ENCODE peak calls at places on chromosomes 13 and 19, in nine cellular contexts. D, W, V, O, Y, S, M, J and K are unnamed samples. For H3K4me1, the result is how much of the 10 kb centered on the place peaks cover.

GRCh38 chr19:40671404-40671803 is 19.0 kb downstream of the NUMBL start:
- DNase-seq in M (no peak), Y (no peak), S (no peak), W (no peak), O (no peak), V (peak), D (no peak), J (peak), K (no peak)

GRCh38 chr13:41613984-41614581 is 156.7 kb downstream of the RGCC start:
- DNase-seq in V (no peak), M (peak), W (peak), D (no peak), O (no peak), S (no peak), Y (peak), J (peak), K (no peak)

GRCh38 chr19:42233106-42233505 is 9.3 kb downstream of the GSK3A start:
- DNase-seq in Y (no peak), W (no peak), V (no peak), D (no peak), S (no peak), O (no peak), J (no peak), M (no peak), K (no peak)

GRCh38 chr13:25371608-25372274 is at the start of gene ATP8A2:
- DNase-seq in O (no peak), W (no peak), J (no peak), D (no peak), S (no peak), Y (no peak), V (no peak), M (no peak), K (no peak)

GRCh38 chr19:48654299-48655059 is 8.5 kb upstream of the CA11 start:
- DNase-seq in V (no peak), S (no peak), M (no peak), J (no peak), O (no peak), W (no peak), Y (no peak), D (no peak), K (no peak)

GRCh38 chr19:48975947-48976847 is 11.1 kb downstream of the FTL start:
- DNase-seq in O (no peak), M (no peak), S (no peak), V (no peak), W (no peak), J (no peak), D (no peak), Y (no peak), K (no peak)

GRCh38 chr13:72651196-72651595 is 76.2 kb downstream of the MZT1 start:
- DNase-seq in S (no peak), Y (no peak), W (no peak), D (no peak), M (no peak), J (no peak), V (no peak), O (no peak), K (no peak)

GRCh38 chr19:14094854-14095253 is 4.3 kb upstream of the SAMD1 start:
- DNase-seq in W (no peak), M (no peak), D (no peak), V (no peak), Y (no peak), O (no peak), J (no peak), S (no peak), K (no peak)

GRCh38 chr13:24148414-24149305 is 11.9 kb upstream of the SPATA13 start:
- DNase-seq in Y (no peak), D (peak), V (peak), J (no peak), S (peak), W (peak), M (no peak), O (peak), K (no peak)

GRCh38 chr13:20247963-20248362 is 15.8 kb upstream of the GJB6 start:
- DNase-seq in M (no peak), J (no peak), Y (no peak), D (no peak), S (no peak), W (no peak), O (no peak), V (no peak), K (no peak)

GRCh38 chr19:12137541-12137940 is 2.6 kb downstream of the ZNF20 start:
- DNase-seq in W (no peak), Y (no peak), S (no peak), J (no peak), D (no peak), O (no peak), M (no peak), V (no peak), K (no peak)

GRCh38 chr13:50846861-50847475 is 3.5 kb upstream of the DLEU7 start:
- DNase-seq in M (no peak), W (no peak), O (no peak), J (no peak), S (no peak), Y (no peak), D (no peak), V (no peak), K (no peak)

GRCh38 chr13:97911311-97912138 is 42.0 kb upstream of the IPO5 start:
- DNase-seq in S (peak), J (no peak), Y (no peak), O (no peak), M (no peak), D (no peak), W (peak), V (no peak), K (no peak)

GRCh38 chr19:19341026-19341425 is 20.4 kb downstream of the MAU2 start:
- DNase-seq in S (no peak), D (no peak), V (no peak), Y (no peak), J (no peak), W (no peak), O (no peak), M (no peak), K (no peak)

GRCh38 chr13:113083402-113084061 is 22.1 kb upstream of the F7 start:
- DNase-seq in S (peak), Y (no peak), W (peak), O (no peak), D (no peak), V (peak), J (peak), M (no peak), K (no peak)

GRCh38 chr13:42041684-42042035 is 6.8 kb upstream of the DGKH start:
- DNase-seq in S (peak), M (peak), Y (peak), J (peak), V (peak), O (peak), D (peak), W (peak), K (peak)

GRCh38 chr19:48271531-48272151 is 1.8 kb downstream of the ZNF114 start:
- DNase-seq in D (no peak), M (no peak), W (peak), S (peak), O (peak), V (no peak), J (peak), Y (peak), K (no peak)

GRCh38 chr13:38965281-38965680 is 25.4 kb downstream of the STOML3 start:
- DNase-seq in J (no peak), O (no peak), V (no peak), W (no peak), Y (no peak), S (no peak), M (no peak), D (no peak), K (no peak)

GRCh38 chr19:35643255-35644205 is 2.0 kb downstream of the ETV2 start:
- DNase-seq in Y (peak), O (peak), W (peak), S (peak), J (peak), D (peak), V (peak), M (peak), K (peak)

GRCh38 chr19:35645680-35646511 is 2.2 kb upstream of the COX6B1 start:
- DNase-seq in M (no peak), S (no peak), V (no peak), J (no peak), Y (no peak), O (no peak), W (no peak), D (no peak), K (no peak)

GRCh38 chr19:35644987-35645679 is 3.0 kb upstream of the COX6B1 start:
- DNase-seq in S (peak), V (peak), J (peak), Y (peak), W (peak), D (peak), O (peak), M (peak), K (peak)

GRCh38 chr19:35642798-35643254 is 1.3 kb downstream of the ETV2 start:
- DNase-seq in O (peak), Y (peak), M (no peak), V (no peak), J (no peak), W (no peak), S (no peak), D (no peak), K (peak)

GRCh38 chr19:35644206-35644986 is 2.9 kb downstream of the ETV2 start:
- DNase-seq in M (peak), V (peak), W (peak), Y (peak), S (peak), J (peak), O (peak), D (peak), K (peak)
- TF ChIP-seq POLR2A in M (no peak), V (no peak), W (no peak), Y (no peak), S (peak), J (no peak), O (peak), D (no peak), K (peak)

GRCh38 chr19:660793-661426 is 2.1 kb downstream of the RNF126 start:
- DNase-seq in W (no peak), Y (no peak), S (no peak), J (peak), M (peak), V (no peak), O (peak), D (peak), K (peak)
- H3K4me1 ChIP-seq in W (under half), Y (under half), S (under half), J (under half), M (half or more), V (under half), O (half or more), D (half or more), K (half or more)

GRCh38 chr19:45216677-45217076 is 28.5 kb downstream of the EXOC3L2 start:
- DNase-seq in W (no peak), S (no peak), V (no peak), J (no peak), Y (no peak), M (no peak), O (no peak), D (no peak), K (no peak)

GRCh38 chr19:45218887-45219780 is 26.1 kb downstream of the EXOC3L2 start:
- DNase-seq in W (no peak), D (no peak), O (no peak), S (no peak), M (no peak), Y (no peak), V (no peak), J (no peak), K (no peak)

GRCh38 chr19:45217193-45217956 is 27.8 kb downstream of the EXOC3L2 start:
- DNase-seq in Y (no peak), V (no peak), M (no peak), S (no peak), J (no peak), W (no peak), D (no peak), O (no peak), K (no peak)

GRCh38 chr19:45218426-45218825 is 26.8 kb downstream of the EXOC3L2 start:
- DNase-seq in Y (no peak), V (no peak), W (no peak), J (no peak), S (no peak), D (no peak), O (no peak), M (no peak), K (no peak)

DNA sequence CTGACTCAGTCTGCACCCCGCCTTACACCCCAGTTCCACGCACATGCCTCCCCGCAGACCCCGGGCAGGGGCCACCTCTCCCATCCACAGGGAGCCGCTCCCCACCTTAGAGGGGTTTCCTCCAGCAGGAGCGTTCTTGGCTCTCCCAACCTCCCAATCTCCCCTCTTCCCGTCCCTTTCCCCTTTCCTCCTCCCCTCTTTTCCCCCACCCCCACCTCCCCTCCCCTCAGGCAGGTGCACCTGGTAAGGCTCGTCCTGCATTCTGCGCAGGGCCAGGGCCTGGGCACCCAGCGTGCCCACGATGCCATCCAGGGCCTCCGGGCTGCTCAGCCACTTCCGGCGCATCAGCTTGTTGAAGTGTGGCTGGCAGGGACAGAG is 27.3 kb downstream of the EXOC3L2 start:
- DNase-seq in J (no peak), Y (no peak), M (no peak), O (no peak), V (no peak), W (no peak), D (no peak), S (no peak), K (no peak)
- H3K27ac ChIP-seq in J (no peak), Y (no peak), M (no peak), O (no peak), V (no peak), W (no peak), D (no peak), S (no peak), K (no peak)

DNA sequence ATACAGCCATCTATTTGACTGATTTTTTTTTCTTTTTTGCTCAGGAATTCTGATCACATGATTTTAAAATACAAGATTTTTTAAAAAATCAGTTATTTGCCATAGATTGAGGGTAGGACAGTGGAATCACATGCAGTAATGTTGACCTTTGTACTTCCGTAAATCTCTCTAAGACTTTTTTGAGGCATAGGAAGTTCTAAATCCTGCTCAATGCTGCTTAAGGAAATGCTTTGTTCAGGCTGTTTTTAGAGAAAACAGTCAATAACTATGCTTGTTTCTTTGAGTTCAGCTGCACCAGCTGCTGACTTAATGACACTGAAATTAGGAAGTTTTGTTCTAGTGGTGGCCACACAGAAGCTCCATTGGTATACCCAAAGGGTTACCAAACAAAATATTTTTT is 61.0 kb downstream of the KLF12 start:
- DNase-seq in S (no peak), D (no peak), O (no peak), Y (no peak), J (no peak), W (no peak), V (no peak), M (no peak), K (no peak)
- TF ChIP-seq POLR2A in S (no peak), D (no peak), O (no peak), Y (no peak), J (no peak), W (no peak), V (no peak), M (no peak), K (no peak)

GRCh38 chr13:35796627-35797026 is 320.1 kb upstream of the MAB21L1 start:
- DNase-seq in W (no peak), J (no peak), V (no peak), O (no peak), S (no peak), M (no peak), Y (no peak), D (no peak), K (no peak)

GRCh38 chr13:35797244-35797643 is 320.8 kb upstream of the MAB21L1 start:
- DNase-seq in J (no peak), W (no peak), Y (no peak), V (no peak), O (no peak), M (no peak), S (no peak), D (no peak), K (no peak)

GRCh38 chr13:35793823-35794222 is 317.3 kb upstream of the MAB21L1 start:
- DNase-seq in J (no peak), D (no peak), Y (no peak), M (no peak), S (no peak), O (no peak), V (no peak), W (no peak), K (no peak)

GRCh38 chr13:35797946-35798345 is 321.5 kb upstream of the MAB21L1 start:
- DNase-seq in Y (no peak), M (no peak), W (no peak), J (no peak), O (no peak), D (no peak), V (no peak), S (no peak), K (no peak)

DNA sequence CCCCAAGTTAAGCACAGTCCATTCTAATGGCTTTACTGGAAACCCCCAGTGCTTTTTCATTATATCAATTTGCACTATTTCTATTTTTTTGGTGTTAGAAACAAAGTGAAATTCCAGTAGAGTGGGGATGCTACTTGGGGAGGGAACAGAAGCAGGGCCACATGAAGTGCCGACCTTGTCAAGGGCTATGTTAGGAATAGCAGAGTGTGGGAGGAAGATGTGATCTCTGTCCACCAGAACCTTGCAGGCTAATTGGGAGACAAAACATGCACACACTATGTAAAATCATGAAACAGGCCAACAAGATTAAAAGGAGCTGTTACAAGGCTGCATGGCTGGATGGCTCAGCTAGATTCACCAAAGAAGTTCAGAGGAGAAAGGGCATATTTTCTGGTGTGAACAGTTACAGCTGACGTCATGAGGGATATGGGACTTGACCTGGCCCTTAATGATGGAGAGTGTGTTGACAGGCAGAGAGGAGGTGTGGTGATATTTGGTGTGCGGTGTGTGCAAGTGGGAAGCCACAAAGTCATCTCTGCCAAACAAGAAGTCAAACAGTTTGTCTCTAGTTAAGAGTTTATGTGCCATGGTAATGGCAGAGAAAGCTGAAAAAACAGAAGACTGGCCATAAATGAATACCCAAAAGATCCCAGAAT is 318.4 kb upstream of the MAB21L1 start:
- DNase-seq in M (no peak), D (no peak), W (peak), J (no peak), O (no peak), Y (no peak), V (no peak), S (no peak), K (no peak)
- H3K4me1 ChIP-seq in M (under half), D (under half), W (under half), J (under half), O (under half), Y (under half), V (under half), S (under half), K (under half)

GRCh38 chr13:66933527-66933926 is 296.6 kb downstream of the PCDH9 start:
- DNase-seq in V (no peak), D (no peak), M (no peak), Y (no peak), O (no peak), W (no peak), S (peak), J (no peak), K (no peak)
- H3K27ac ChIP-seq in V (no peak), D (no peak), M (no peak), Y (no peak), O (no peak), W (no peak), S (peak), J (no peak), K (no peak)